ENCODE peak calls at places on chromosomes 13 and 19, in six cellular contexts. V is AG10803, F is upper lobe of right lung, T is cardiac muscle cell, U is fibroblast of pulmonary artery, D is AG04450. G is an unnamed sample.

GRCh38 chr19:7636691-7637373 is at the start of gene STXBP2:
- DNase-seq in V (no peak), F (peak), T (peak), U (peak), D (no peak), G (peak)

GRCh38 chr13:111021270-111021669 is 93.8 kb upstream of the ARHGEF7 start:
- DNase-seq in V (no peak), F (no peak), T (no peak), U (no peak), D (no peak), G (no peak)

GRCh38 chr19:33035461-33035860 is 29.2 kb downstream of the RHPN2 start:
- DNase-seq in V (no peak), F (no peak), T (no peak), U (no peak), D (no peak), G (no peak)

GRCh38 chr13:97710797-97711196 is 242.7 kb upstream of the IPO5 start:
- DNase-seq in V (no peak), F (no peak), T (no peak), U (no peak), D (no peak), G (peak)

GRCh38 chr13:86282450-86282849 is 483.2 kb upstream of the SLITRK6 start:
- DNase-seq in V (no peak), F (no peak), T (no peak), U (no peak), D (no peak), G (no peak)

GRCh38 chr13:99990045-99990977 is 8.7 kb downstream of the ZIC2 start:
- DNase-seq in V (no peak), F (no peak), T (no peak), U (no peak), D (no peak), G (no peak)

GRCh38 chr19:33868821-33869412 is 72.2 kb downstream of the KCTD15 start:
- DNase-seq in V (peak), F (no peak), T (peak), U (peak), D (no peak), G (peak)

GRCh38 chr19:47637550-47637949 is 28.6 kb downstream of the BICRA start:
- DNase-seq in V (peak), F (no peak), T (peak), U (peak), D (no peak), G (no peak)

GRCh38 chr19:36987091-36987490 is 71.0 kb downstream of the ZNF568 start:
- DNase-seq in V (no peak), F (no peak), T (no peak), U (no peak), D (no peak), G (no peak)

GRCh38 chr19:43798546-43799409 is 3.5 kb downstream of the LYPD5 start:
- DNase-seq in V (no peak), F (peak), T (peak), U (no peak), D (no peak), G (peak)
- H3K4me3 ChIP-seq in V (peak), F (peak), T (peak), U (peak), D (peak), G (peak)

DNA sequence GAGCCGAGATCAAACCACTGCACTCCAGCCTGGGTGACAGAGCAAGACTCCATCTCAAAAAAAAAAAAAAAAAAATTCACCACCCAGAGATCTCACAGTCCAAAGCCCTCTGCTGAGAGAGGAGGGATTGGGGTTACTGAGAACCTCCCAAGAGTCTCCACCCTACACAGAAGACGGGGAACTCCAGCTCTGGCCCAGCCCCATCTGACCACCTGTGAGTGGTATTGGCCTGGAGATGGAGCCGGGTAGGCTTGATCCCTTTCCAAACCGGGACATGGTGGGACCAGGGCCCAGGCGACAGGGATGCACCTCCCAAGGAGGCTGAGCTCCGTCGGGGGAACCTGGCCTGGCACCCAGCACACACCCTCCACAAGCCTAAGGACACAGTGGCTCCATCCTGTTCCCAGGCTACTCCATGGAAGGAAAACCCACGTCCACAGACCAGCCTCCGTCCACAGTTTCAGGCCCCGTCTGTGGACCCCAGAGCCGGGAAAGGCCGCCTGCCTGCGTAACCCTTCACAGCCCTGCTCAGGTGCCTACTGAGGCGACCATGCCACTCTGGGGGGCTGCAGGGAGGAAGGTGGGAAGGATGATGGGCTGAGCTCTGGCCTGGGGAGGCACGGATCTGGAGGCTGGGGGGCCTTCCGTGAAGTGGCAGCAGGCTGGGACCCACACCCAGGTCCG is 1.8 kb downstream of the TMEM259 start:
- DNase-seq in V (no peak), F (no peak), T (no peak), U (no peak), D (no peak), G (no peak)
- TF ChIP-seq CTCF in V (no peak), F (no peak), T (no peak), U (no peak), D (no peak), G (no peak)

DNA sequence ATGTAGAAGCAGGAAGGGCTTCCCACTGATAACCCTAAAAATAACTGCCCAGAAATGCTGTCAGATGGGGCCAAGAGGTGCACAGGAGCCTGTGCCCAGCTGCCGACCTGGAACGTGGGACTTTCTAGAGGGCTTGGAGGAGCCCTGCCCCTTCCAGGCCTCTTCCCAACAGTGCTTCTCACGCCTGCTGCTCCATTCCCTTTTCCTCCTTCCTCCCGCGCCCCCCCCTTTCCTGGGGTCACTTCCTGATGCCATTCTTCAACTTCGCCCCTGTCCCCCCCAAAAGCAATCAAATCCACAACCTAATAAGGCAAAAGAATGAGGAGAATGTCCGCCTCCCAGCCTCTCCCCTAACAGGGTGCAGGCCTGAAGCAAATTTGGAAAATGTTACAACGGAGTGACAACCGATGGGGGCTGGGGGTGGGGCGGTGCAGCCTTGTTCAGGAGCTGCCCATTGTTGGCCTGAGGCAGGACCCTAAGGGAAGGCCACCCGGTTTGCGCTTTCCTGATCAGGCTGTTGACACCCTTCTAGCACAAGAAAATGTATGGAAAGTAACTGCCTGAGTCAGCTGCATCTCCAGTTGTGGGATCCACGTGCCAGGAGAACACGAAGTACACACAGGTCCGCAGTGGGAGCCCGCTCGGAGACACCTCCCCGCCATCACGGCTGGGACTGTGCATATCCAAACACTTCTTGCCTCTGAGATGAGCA is 18.7 kb downstream of the ACTN4 start:
- DNase-seq in V (peak), F (peak), T (peak), U (peak), D (no peak), G (no peak)
- H3K4me3 ChIP-seq in V (peak), F (no peak), T (no peak), U (no peak), D (peak), G (no peak)

GRCh38 chr19:6393074-6393981 is at the start of gene GTF2F1:
- DNase-seq in V (peak), F (peak), T (peak), U (peak), D (peak), G (peak)
- TF ChIP-seq CTCF in V (peak), F (peak), T (no peak), U (peak), D (peak), G (peak)

G was measured in epithelial cell of esophagus.